ENCODE peak calls at places on chromosomes 7 and 10, in four cellular contexts. T, H, Q and J are unnamed samples.

GRCh38 chr7:118060692-118061091 is 123.3 kb upstream of the LSM8 start:
- DNase-seq in T (no peak), H (no peak), Q (no peak), J (no peak)

GRCh38 chr10:120456626-120457430 is at the start of gene PLPP4:
- DNase-seq in T (no peak), H (peak), Q (peak), J (peak)

GRCh38 chr7:47988496-47989386 is 9.3 kb upstream of the HUS1 start:
- DNase-seq in T (no peak), H (no peak), Q (no peak), J (peak)

GRCh38 chr7:151611041-151611440 is 91.3 kb upstream of the RHEB start:
- DNase-seq in T (no peak), H (no peak), Q (no peak), J (no peak)

GRCh38 chr7:42886129-42886528 is 25.7 kb downstream of the C7orf25 start:
- DNase-seq in T (no peak), H (no peak), Q (no peak), J (peak)

GRCh38 chr7:69364814-69365587 is 233.3 kb upstream of the AUTS2 start:
- DNase-seq in T (no peak), H (no peak), Q (no peak), J (no peak)

GRCh38 chr7:139121-139520 is 53.2 kb upstream of the FAM20C start:
- DNase-seq in T (no peak), H (no peak), Q (no peak), J (no peak)

GRCh38 chr7:149081914-149082313 is 8.6 kb downstream of the ZNF786 start:
- DNase-seq in T (no peak), H (no peak), Q (no peak), J (no peak)

GRCh38 chr10:72240371-72240770 is 24.3 kb upstream of the ASCC1 start:
- DNase-seq in T (no peak), H (no peak), Q (no peak), J (no peak)

GRCh38 chr10:22229756-22230330 is 12.0 kb upstream of the EBLN1 start:
- DNase-seq in T (no peak), H (no peak), Q (no peak), J (peak)

GRCh38 chr10:124722812-124723783 is 21.1 kb downstream of the FAM53B start:
- DNase-seq in T (peak), H (no peak), Q (no peak), J (peak)

GRCh38 chr10:24731942-24732341 is 8.3 kb upstream of the ARHGAP21 start:
- DNase-seq in T (no peak), H (no peak), Q (no peak), J (no peak)

GRCh38 chr7:2528481-2529095 is 9.0 kb downstream of the LFNG start:
- DNase-seq in T (no peak), H (no peak), Q (no peak), J (no peak)

GRCh38 chr10:102133373-102134195 is 744 bp downstream of the PPRC1 start:
- DNase-seq in T (peak), H (peak), Q (peak), J (peak)

GRCh38 chr7:150324366-150324961 is 1.1 kb upstream of the ACTR3C start:
- DNase-seq in T (no peak), H (no peak), Q (no peak), J (no peak)